ENCODE peak calls at places on chromosomes 4 and X, in six cellular contexts. One of them, this sample, is unnamed.

GRCh38 chr4:8593268-8594096 is 917 bp downstream of the CPZ start:
- DNase-seq in GM23248: peak
- DNase-seq in HTR-8/SVneo: peak
- DNase-seq in HAP-1: no peak
- DNase-seq in HuH-7.5: no peak
- DNase-seq in memory B cell: no peak
- DNase-seq in this sample: peak

GRCh38 chr4:173288296-173288695 is 45.9 kb downstream of the HMGB2 start:
- DNase-seq in GM23248: peak
- DNase-seq in HTR-8/SVneo: peak
- DNase-seq in HAP-1: peak
- DNase-seq in HuH-7.5: no peak
- DNase-seq in memory B cell: peak
- DNase-seq in this sample: peak

GRCh38 chr4:8182858-8183725 is 16.0 kb upstream of the SH3TC1 start:
- DNase-seq in GM23248: peak
- DNase-seq in HTR-8/SVneo: peak
- DNase-seq in HAP-1: peak
- DNase-seq in HuH-7.5: peak
- DNase-seq in memory B cell: no peak
- DNase-seq in this sample: peak

GRCh38 chr4:40247350-40247749 is 50.5 kb downstream of the RHOH start:
- DNase-seq in GM23248: no peak
- DNase-seq in HTR-8/SVneo: no peak
- DNase-seq in HAP-1: no peak
- DNase-seq in HuH-7.5: no peak
- DNase-seq in memory B cell: peak
- DNase-seq in this sample: no peak

GRCh38 chrX:40207626-40208025 is 109.9 kb upstream of the BCOR start:
- DNase-seq in GM23248: peak
- DNase-seq in HTR-8/SVneo: peak
- DNase-seq in HAP-1: no peak
- DNase-seq in HuH-7.5: no peak
- DNase-seq in memory B cell: no peak
- DNase-seq in this sample: peak

GRCh38 chr4:53651142-53651720 is 59.9 kb upstream of the LNX1 start:
- DNase-seq in GM23248: no peak
- DNase-seq in HTR-8/SVneo: no peak
- DNase-seq in HAP-1: no peak
- DNase-seq in HuH-7.5: no peak
- DNase-seq in memory B cell: no peak
- DNase-seq in this sample: peak

GRCh38 chr4:77010841-77011354 is 61.3 kb downstream of the SEPTIN11 start:
- DNase-seq in GM23248: peak
- DNase-seq in HTR-8/SVneo: peak
- DNase-seq in HAP-1: no peak
- DNase-seq in HuH-7.5: no peak
- DNase-seq in memory B cell: no peak
- DNase-seq in this sample: peak

GRCh38 chrX:102659790-102660757 is 8.8 kb downstream of the GPRASP1 start:
- DNase-seq in GM23248: peak
- DNase-seq in HTR-8/SVneo: peak
- DNase-seq in HAP-1: no peak
- DNase-seq in HuH-7.5: peak
- DNase-seq in memory B cell: peak
- DNase-seq in this sample: peak

GRCh38 chr4:112410364-112410763 is 105.6 kb downstream of the NEUROG2 start:
- DNase-seq in GM23248: no peak
- DNase-seq in HTR-8/SVneo: no peak
- DNase-seq in HAP-1: no peak
- DNase-seq in HuH-7.5: no peak
- DNase-seq in memory B cell: no peak
- DNase-seq in this sample: no peak

GRCh38 chr4:15007201-15007600 is 4.9 kb downstream of the CPEB2 start:
- DNase-seq in GM23248: no peak
- DNase-seq in HTR-8/SVneo: no peak
- DNase-seq in HAP-1: no peak
- DNase-seq in HuH-7.5: no peak
- DNase-seq in memory B cell: no peak
- DNase-seq in this sample: no peak

GRCh38 chrX:153450949-153451277 is 5.1 kb upstream of the TREX2 start:
- DNase-seq in GM23248: no peak
- DNase-seq in HTR-8/SVneo: no peak
- DNase-seq in HAP-1: no peak
- DNase-seq in HuH-7.5: no peak
- DNase-seq in memory B cell: no peak
- DNase-seq in this sample: no peak

GRCh38 chr4:183580370-183580769 is 75.5 kb downstream of the ING2 start:
- DNase-seq in GM23248: no peak
- DNase-seq in HTR-8/SVneo: no peak
- DNase-seq in HAP-1: no peak
- DNase-seq in HuH-7.5: no peak
- DNase-seq in memory B cell: no peak
- DNase-seq in this sample: no peak

GRCh38 chr4:180164799-180165198 is 2078.4 kb upstream of the TENM3 start:
- DNase-seq in GM23248: no peak
- DNase-seq in HTR-8/SVneo: peak
- DNase-seq in HAP-1: no peak
- DNase-seq in HuH-7.5: no peak
- DNase-seq in memory B cell: no peak
- DNase-seq in this sample: no peak

GRCh38 chrX:153333271-153333670 is 682 bp upstream of the ZNF275 start:
- DNase-seq in GM23248: peak
- DNase-seq in HTR-8/SVneo: no peak
- DNase-seq in HAP-1: no peak
- DNase-seq in HuH-7.5: no peak
- DNase-seq in memory B cell: no peak
- DNase-seq in this sample: peak

GRCh38 chr4:38150021-38150671 is 189.9 kb downstream of the PTTG2 start:
- DNase-seq in GM23248: peak
- DNase-seq in HTR-8/SVneo: no peak
- DNase-seq in HAP-1: no peak
- DNase-seq in HuH-7.5: no peak
- DNase-seq in memory B cell: no peak
- DNase-seq in this sample: peak

GRCh38 chr4:142846105-142846728 is at the start of gene INPP4B:
- DNase-seq in GM23248: peak
- DNase-seq in HTR-8/SVneo: peak
- DNase-seq in HAP-1: no peak
- DNase-seq in HuH-7.5: peak
- DNase-seq in memory B cell: no peak
- DNase-seq in this sample: peak

GRCh38 chrX:57282568-57282967 is 3.9 kb upstream of the FAAH2 start:
- DNase-seq in GM23248: no peak
- DNase-seq in HTR-8/SVneo: no peak
- DNase-seq in HAP-1: no peak
- DNase-seq in HuH-7.5: no peak
- DNase-seq in memory B cell: no peak
- DNase-seq in this sample: no peak

GRCh38 chr4:15488136-15488535 is 18.5 kb downstream of the CC2D2A start:
- DNase-seq in GM23248: no peak
- DNase-seq in HTR-8/SVneo: no peak
- DNase-seq in HAP-1: no peak
- DNase-seq in HuH-7.5: no peak
- DNase-seq in memory B cell: no peak
- DNase-seq in this sample: no peak

GRCh38 chrX:138775501-138775900 is 64.0 kb upstream of the FGF13 start:
- DNase-seq in GM23248: peak
- DNase-seq in HTR-8/SVneo: no peak
- DNase-seq in HAP-1: peak
- DNase-seq in HuH-7.5: no peak
- DNase-seq in memory B cell: no peak
- DNase-seq in this sample: peak

GRCh38 chr4:81166431-81166830 is 48.6 kb downstream of the PRKG2 start:
- DNase-seq in GM23248: peak
- DNase-seq in HTR-8/SVneo: no peak
- DNase-seq in HAP-1: no peak
- DNase-seq in HuH-7.5: no peak
- DNase-seq in memory B cell: no peak
- DNase-seq in this sample: peak

GRCh38 chr4:19399001-19399400 is 852.7 kb upstream of the SLIT2 start:
- DNase-seq in GM23248: peak
- DNase-seq in HTR-8/SVneo: no peak
- DNase-seq in HAP-1: no peak
- DNase-seq in HuH-7.5: no peak
- DNase-seq in memory B cell: no peak
- DNase-seq in this sample: peak

GRCh38 chrX:139078761-139079160 is 367.2 kb upstream of the FGF13 start:
- DNase-seq in GM23248: no peak
- DNase-seq in HTR-8/SVneo: no peak
- DNase-seq in HAP-1: no peak
- DNase-seq in HuH-7.5: no peak
- DNase-seq in memory B cell: no peak
- DNase-seq in this sample: no peak